ENCODE peak calls at places on chromosomes 3 and 15, in ten cellular contexts. R, S, G, N, U, X, K, Q, W and A are unnamed samples.

GRCh38 chr3:192850501-192850981 is 67.1 kb downstream of the MB21D2 start:
- DNase-seq in R (peak; percentile 75), K (peak; percentile 19), Q (no peak), X (peak; percentile 67), S (peak; percentile 18), G (peak; percentile 80), U (no peak), N (no peak), W (peak; percentile 49), A (no peak)

GRCh38 chr3:13419356-13420050 is 619 bp downstream of the NUP210 start:
- DNase-seq in Q (no peak), W (peak; percentile 57), N (no peak), X (peak; percentile 72), K (peak; percentile 43), R (peak; percentile 67), G (peak; percentile 78), S (peak; percentile 48), U (peak; percentile 44), A (peak; percentile 57)

GRCh38 chr3:19149388-19149787 is 1.1 kb downstream of the KCNH8 start:
- DNase-seq in X (peak; percentile 50), N (no peak), K (no peak), U (no peak), S (no peak), R (no peak), Q (no peak), W (peak; percentile 49), G (peak; percentile 91), A (no peak)

GRCh38 chr3:114176890-114177289 is 2.0 kb downstream of the DRD3 start:
- DNase-seq in K (no peak), G (no peak), R (no peak), N (no peak), S (no peak), W (no peak), X (peak; percentile 58), Q (no peak), U (no peak), A (no peak)

GRCh38 chr15:45573961-45574629 is 13.1 kb upstream of the BLOC1S6 start:
- DNase-seq in X (no peak), W (peak; percentile 85), S (no peak), G (peak; percentile 12), K (no peak), N (no peak), U (no peak), R (peak; percentile 39), Q (no peak), A (no peak)

GRCh38 chr3:66473637-66474036 is 27.2 kb downstream of the LRIG1 start:
- DNase-seq in R (no peak), S (no peak), X (no peak), Q (no peak), U (no peak), W (no peak), G (no peak), K (no peak), N (no peak), A (no peak)

GRCh38 chr3:123424999-123425386 is 23.9 kb downstream of the ADCY5 start:
- DNase-seq in W (no peak), R (no peak), U (no peak), K (no peak), G (no peak), Q (no peak), X (no peak), S (no peak), N (no peak), A (no peak)

GRCh38 chr3:196012481-196012880 is 69.4 kb downstream of the TFRC start:
- DNase-seq in R (no peak), W (no peak), Q (no peak), S (no peak), U (no peak), X (no peak), N (no peak), G (no peak), K (no peak), A (no peak)